ENCODE peak calls at places on chromosomes 7 and 10, in four cellular contexts. Q is effector CD4-positive, alpha-beta T cell; B is activated CD8-positive, alpha-beta memory T cell treated with anti-CD3 and anti-CD28 coated beads for 4 hours; I is CD8-positive, alpha-beta memory T cell. J is an unnamed sample.

GRCh38 chr7:150381096-150381495 is 2.0 kb downstream of the ZNF775 start:
- DNase-seq in Q (no peak), B (no peak), I (no peak), J (no peak)

GRCh38 chr10:61986357-61986756 is 84.9 kb downstream of the ARID5B start:
- DNase-seq in Q (no peak), B (no peak), I (no peak), J (no peak)

GRCh38 chr10:118875087-118875486 is 120.3 kb upstream of the CACUL1 start:
- DNase-seq in Q (no peak), B (no peak), I (no peak), J (no peak)

GRCh38 chr7:98090116-98090515 is 16.5 kb upstream of the LMTK2 start:
- DNase-seq in Q (no peak), B (no peak), I (no peak), J (no peak)

GRCh38 chr7:21851445-21852043 is 94.2 kb downstream of the CDCA7L start:
- DNase-seq in Q (no peak), B (no peak), I (no peak), J (no peak)

GRCh38 chr7:77353407-77353721 is 62.8 kb downstream of the GSAP start:
- DNase-seq in Q (no peak), B (no peak), I (no peak), J (no peak)

GRCh38 chr7:99409192-99409572 is 413 bp downstream of the BUD31 start:
- DNase-seq in Q (no peak), B (no peak), I (no peak), J (no peak)

GRCh38 chr10:68625316-68625921 is 65.3 kb downstream of the TET1 start:
- DNase-seq in Q (no peak), B (no peak), I (no peak), J (peak; percentile 10)

GRCh38 chr10:78779339-78779955 is 289.3 kb upstream of the ZMIZ1 start:
- DNase-seq in Q (no peak), B (no peak), I (no peak), J (no peak)

GRCh38 chr7:112830769-112831168 is 40.6 kb upstream of the TMEM168 start:
- DNase-seq in Q (no peak), B (no peak), I (no peak), J (no peak)